ENCODE peak calls at places on chromosomes 4 and X, in nine cellular contexts. M is HepG2, O is GM12878, H is H1, W is endothelial cell of umbilical vein, C is A549, V is HCT116, A is SK-N-SH, E is K562. J is an unnamed sample.

GRCh38 chr4:159003420-159004253 is 99.2 kb upstream of the RAPGEF2 start:
- DNase-seq in M (no peak), O (no peak), H (no peak), W (peak; percentile 81), C (no peak), V (no peak), A (no peak), E (peak; percentile 73), J (no peak)

GRCh38 chr4:38242110-38242509 is 281.9 kb downstream of the PTTG2 start:
- DNase-seq in M (no peak), O (no peak), H (no peak), W (no peak), C (no peak), V (no peak), A (no peak), E (peak; percentile 8), J (no peak)

GRCh38 chr4:152079543-152080293 is 318.9 kb upstream of the GATB start:
- DNase-seq in M (no peak), O (no peak), H (no peak), W (no peak), C (no peak), V (no peak), A (no peak), E (no peak), J (no peak)

GRCh38 chr4:84582988-84583870 is at the start of gene CDS1:
- DNase-seq in M (no peak), O (no peak), H (no peak), W (no peak), C (peak; percentile 6), V (no peak), A (peak; percentile 66), E (peak; percentile 18), J (peak; percentile 38)

GRCh38 chrX:40816906-40817305 is 81.6 kb upstream of the MED14 start:
- DNase-seq in M (no peak), O (no peak), H (peak; percentile 25), W (no peak), C (no peak), V (no peak), A (no peak), E (no peak), J (no peak)

GRCh38 chrX:24479924-24480722 is 15.0 kb downstream of the PDK3 start:
- DNase-seq in M (no peak), O (peak; percentile 81), H (no peak), W (peak; percentile 4), C (no peak), V (no peak), A (no peak), E (no peak), J (peak; percentile 83)

GRCh38 chr4:102823897-102824296 is 3.5 kb downstream of the UBE2D3 start:
- DNase-seq in M (no peak), O (no peak), H (no peak), W (no peak), C (no peak), V (no peak), A (no peak), E (no peak), J (no peak)

GRCh38 chr4:336893-337142 is 796 bp upstream of the ZNF141 start:
- DNase-seq in M (no peak), O (no peak), H (no peak), W (no peak), C (no peak), V (no peak), A (no peak), E (no peak), J (no peak)

GRCh38 chr4:56434599-56435000 is 815 bp downstream of the PPAT start:
- DNase-seq in M (no peak), O (no peak), H (no peak), W (peak; percentile 72), C (peak; percentile 41), V (no peak), A (no peak), E (peak; percentile 81), J (no peak)

GRCh38 chrX:132918523-132918922 is 39.9 kb downstream of the HS6ST2 start:
- DNase-seq in M (no peak), O (no peak), H (no peak), W (no peak), C (no peak), V (no peak), A (no peak), E (no peak), J (no peak)

GRCh38 chr4:143156853-143157252 is 27.9 kb upstream of the USP38 start:
- DNase-seq in M (no peak), O (no peak), H (no peak), W (no peak), C (no peak), V (no peak), A (no peak), E (no peak), J (no peak)

GRCh38 chrX:15242899-15243555 is 26.9 kb downstream of the ASB9 start:
- DNase-seq in M (peak; percentile 12), O (peak; percentile 17), H (no peak), W (peak; percentile 55), C (peak; percentile 46), V (peak; percentile 43), A (peak; percentile 51), E (peak; percentile 62), J (peak; percentile 45)

GRCh38 chr4:13523591-13524503 is 20.5 kb downstream of the NKX3-2 start:
- DNase-seq in M (no peak), O (no peak), H (no peak), W (no peak), C (no peak), V (no peak), A (peak; percentile 19), E (no peak), J (no peak)

GRCh38 chr4:182475539-182475938 is 232.3 kb downstream of the TENM3 start:
- DNase-seq in M (no peak), O (no peak), H (no peak), W (no peak), C (no peak), V (no peak), A (no peak), E (no peak), J (no peak)

GRCh38 chr4:1294891-1295290 is 5.2 kb downstream of the MAEA start:
- DNase-seq in M (no peak), O (no peak), H (no peak), W (no peak), C (no peak), V (no peak), A (no peak), E (no peak), J (no peak)

GRCh38 chrX:105375816-105376215 is 155.3 kb upstream of the TEX13A start:
- DNase-seq in M (no peak), O (no peak), H (no peak), W (no peak), C (no peak), V (no peak), A (no peak), E (no peak), J (no peak)

GRCh38 chr4:79650794-79651431 is 242.9 kb upstream of the GK2 start:
- DNase-seq in M (no peak), O (no peak), H (no peak), W (peak; percentile 96), C (no peak), V (no peak), A (no peak), E (no peak), J (peak; percentile 9)

GRCh38 chr4:181971411-181971810 is 271.8 kb upstream of the TENM3 start:
- DNase-seq in M (no peak), O (no peak), H (no peak), W (no peak), C (no peak), V (no peak), A (no peak), E (no peak), J (peak; percentile 8)

GRCh38 chr4:63315651-63316050 is 1093.6 kb downstream of the TECRL start:
- DNase-seq in M (no peak), O (no peak), H (no peak), W (no peak), C (no peak), V (no peak), A (no peak), E (no peak), J (no peak)

DNA sequence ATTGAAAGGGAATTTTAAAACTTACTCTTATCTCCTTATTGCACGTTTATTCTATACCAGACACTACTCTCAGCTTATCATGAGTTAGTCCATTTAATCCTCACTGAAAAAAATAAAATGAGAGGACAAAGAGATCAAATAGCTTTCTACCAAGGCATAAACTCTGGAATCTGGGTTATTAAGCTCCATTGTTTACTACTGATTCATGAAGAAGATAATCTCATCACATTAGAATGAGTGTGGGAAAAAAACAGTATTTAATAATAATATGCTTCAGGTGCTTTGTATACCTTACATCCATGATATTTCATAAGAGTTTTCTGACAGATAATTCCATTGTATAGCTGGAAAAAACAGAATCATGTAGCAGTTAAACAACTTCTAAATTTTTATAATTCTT is 1092.6 kb downstream of the TECRL start:
- DNase-seq in M (no peak), O (no peak), H (no peak), W (no peak), C (no peak), V (no peak), A (no peak), E (no peak), J (no peak)
- H3K4me3 ChIP-seq in M (no peak overlapping the region), O (no peak overlapping the region), H (no peak overlapping the region), W (no peak overlapping the region), C (no peak overlapping the region), V (no peak overlapping the region), A (no peak overlapping the region), E (no peak overlapping the region), J (no peak overlapping the region)

DNA sequence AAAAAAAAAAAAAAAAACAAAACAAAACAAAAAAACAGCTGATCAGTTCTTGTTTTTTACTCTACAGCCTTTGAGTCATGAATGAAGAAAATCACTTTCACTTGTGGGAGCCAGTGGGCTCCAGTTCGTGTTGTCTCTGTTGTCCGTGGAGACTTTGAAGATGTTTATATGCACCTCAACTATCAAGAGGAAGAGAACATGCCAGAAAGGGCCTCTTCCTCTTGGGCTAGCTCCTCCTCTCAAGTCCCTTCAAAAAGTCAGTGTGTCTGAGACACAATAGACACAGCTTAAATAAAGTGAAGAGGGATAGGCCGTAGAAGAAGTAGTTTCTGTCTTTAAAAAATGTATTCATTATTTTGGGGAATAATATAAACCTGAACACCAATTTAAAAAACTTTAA is 182.7 kb downstream of the KDR start:
- DNase-seq in M (no peak), O (no peak), H (no peak), W (peak; percentile 72), C (no peak), V (no peak), A (no peak), E (no peak), J (no peak)
- TF ChIP-seq MAX in M (no peak), O (no peak), H (no peak), W (no peak), C (no peak), V (no peak), A (no peak), E (no peak), J (no peak)

DNA sequence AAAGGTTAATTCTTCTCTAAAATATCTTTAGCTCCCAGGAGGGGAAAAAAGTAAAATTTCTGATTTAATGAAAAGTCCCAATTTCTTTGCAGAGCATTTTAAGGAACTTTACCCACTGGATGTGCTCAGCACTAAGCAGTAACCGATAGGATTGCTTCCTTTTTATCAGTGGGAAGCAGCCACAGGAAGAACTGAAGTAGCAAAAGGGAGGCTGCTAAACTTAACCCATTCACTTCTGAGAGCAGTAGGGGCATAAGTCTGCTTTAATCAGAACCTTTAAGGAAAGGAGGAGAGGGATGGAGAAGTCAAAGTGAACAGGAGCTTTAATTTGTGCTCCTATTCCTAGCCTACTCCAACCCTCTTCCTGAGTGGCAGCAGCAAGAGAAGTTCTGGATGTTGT is at the start of gene F8:
- DNase-seq in M (no peak), O (no peak), H (no peak), W (no peak), C (no peak), V (no peak), A (no peak), E (peak; percentile 60), J (no peak)
- H3K4me3 ChIP-seq in M (no peak within 1 kb of the TSS), O (no peak within 1 kb of the TSS), H (no peak within 1 kb of the TSS), W (no peak within 1 kb of the TSS), C (no peak within 1 kb of the TSS), V (no peak within 1 kb of the TSS), A (no peak within 1 kb of the TSS), E (no peak within 1 kb of the TSS), J (no peak within 1 kb of the TSS)

GRCh38 chrX:107747596-107748161 is 27.9 kb downstream of the TSC22D3 start:
- DNase-seq in M (no peak), O (no peak), H (no peak), W (no peak), C (no peak), V (no peak), A (no peak), E (no peak), J (no peak)
- TF ChIP-seq MAX in M (no peak), O (no peak), H (no peak), W (no peak), C (no peak), V (no peak), A (no peak), E (no peak), J (no peak)

J was measured in NB4.